ENCODE peak calls at places on chromosomes 3 and 15, in eight cellular contexts. J is fibroblast of mammary gland, L is AG09309, M is stomach, Q is retinal pigment epithelial cell, H is body of pancreas, K is GM12878, B is left ventricle myocardium inferior. A is an unnamed sample.

GRCh38 chr15:87661481-87661880 is 595.1 kb downstream of the NTRK3 start:
- DNase-seq in M (no peak), Q (no peak), J (no peak), H (no peak), B (no peak), L (no peak), K (no peak), A (no peak)

GRCh38 chr3:55675478-55675877 is 188.4 kb upstream of the WNT5A start:
- DNase-seq in B (no peak), L (no peak), Q (no peak), J (no peak), H (no peak), M (no peak), K (peak), A (no peak)

GRCh38 chr15:63407612-63408011 is 26.0 kb upstream of the CA12 start:
- DNase-seq in B (no peak), L (no peak), H (no peak), K (no peak), Q (no peak), J (no peak), M (no peak), A (no peak)

GRCh38 chr15:74610302-74610951 is 5.2 kb upstream of the CLK3 start:
- DNase-seq in L (no peak), B (peak), H (peak), K (no peak), J (no peak), Q (no peak), M (no peak), A (no peak)

GRCh38 chr15:92429378-92430066 is 35.8 kb downstream of the ST8SIA2 start:
- DNase-seq in L (peak), B (no peak), Q (peak), K (no peak), J (peak), M (no peak), H (no peak), A (peak)

GRCh38 chr3:9062570-9062969 is 99.3 kb upstream of the RAD18 start:
- DNase-seq in L (no peak), K (no peak), J (peak), M (no peak), H (no peak), B (no peak), Q (no peak), A (no peak)

GRCh38 chr3:184180165-184180564 is 5.5 kb downstream of the AP2M1 start:
- DNase-seq in L (no peak), H (no peak), B (no peak), J (peak), M (no peak), Q (no peak), K (no peak), A (no peak)

GRCh38 chr3:16390581-16390980 is 122.9 kb downstream of the RFTN1 start:
- DNase-seq in M (no peak), B (no peak), J (peak), H (no peak), L (no peak), K (no peak), Q (no peak), A (no peak)

GRCh38 chr3:62749657-62750056 is 125.6 kb downstream of the CADPS start:
- DNase-seq in B (no peak), M (no peak), Q (no peak), J (no peak), H (no peak), K (no peak), L (no peak), A (no peak)

GRCh38 chr3:14847613-14848541 is 29.1 kb downstream of the FGD5 start:
- DNase-seq in K (no peak), M (peak), B (peak), J (no peak), H (peak), Q (no peak), L (no peak), A (no peak)

GRCh38 chr15:72168131-72168825 is 29.3 kb downstream of the GRAMD2A start:
- DNase-seq in M (peak), J (no peak), L (no peak), Q (peak), B (peak), H (no peak), K (no peak), A (no peak)

GRCh38 chr3:111786922-111787321 is 72.1 kb upstream of the PHLDB2 start:
- DNase-seq in M (no peak), K (no peak), B (no peak), Q (no peak), H (no peak), L (no peak), J (no peak), A (no peak)

GRCh38 chr3:9915252-9916141 is 1.4 kb upstream of the IL17RC start:
- DNase-seq in K (no peak), M (peak), H (peak), B (peak), Q (no peak), J (peak), L (no peak), A (no peak)

GRCh38 chr3:74617786-74618185 is 3.3 kb upstream of the CNTN3 start:
- DNase-seq in H (no peak), K (no peak), Q (no peak), M (no peak), L (no peak), B (no peak), J (no peak), A (no peak)
- TF ChIP-seq CTCF in H (no peak), K (no peak), Q (no peak), M (no peak), L (no peak), B (no peak), J (no peak), A (no peak)

DNA sequence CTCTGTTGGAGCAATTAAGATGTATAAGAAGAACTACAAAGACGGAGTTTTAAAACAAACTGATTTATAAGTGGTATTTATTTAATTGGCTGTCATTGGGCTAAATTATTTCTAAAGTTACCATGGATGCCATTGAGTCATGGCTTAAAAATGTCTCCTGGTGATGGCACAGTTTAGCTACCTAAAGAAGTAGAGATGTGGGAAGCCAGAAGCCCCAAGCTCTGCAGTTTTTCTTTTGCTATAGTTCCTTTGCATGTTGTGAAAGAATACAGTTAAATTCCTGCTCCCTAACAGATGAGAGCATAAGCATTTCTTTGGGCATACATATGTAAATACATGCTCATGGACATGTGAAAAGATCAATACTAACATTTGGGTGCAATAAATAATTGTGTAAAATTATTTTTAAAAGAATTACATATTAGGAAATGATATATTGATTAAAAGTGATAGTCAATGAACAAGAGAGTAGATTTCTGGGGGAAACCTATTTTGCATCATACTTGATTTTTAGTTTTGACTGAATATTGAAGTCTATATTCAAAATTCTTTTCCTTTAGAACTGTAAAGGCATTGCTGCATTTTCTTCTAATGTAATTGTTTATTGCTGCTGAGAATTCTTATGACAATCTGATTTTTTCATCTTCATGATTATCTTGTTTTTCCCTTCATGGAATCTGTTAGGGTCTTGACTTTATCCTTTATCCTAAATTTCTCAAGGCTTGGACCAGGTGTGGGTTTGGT is 2.1 kb downstream of the OPA1 start:
- DNase-seq in M (no peak), J (peak), K (no peak), B (no peak), H (no peak), Q (no peak), L (no peak), A (no peak)
- H3K4me3 ChIP-seq in M (peak), J (no peak), K (peak), B (peak), H (no peak), Q (peak), L (no peak), A (peak)

GRCh38 chr3:58473275-58473674 is 18.6 kb upstream of the KCTD6 start:
- DNase-seq in B (no peak), J (no peak), L (no peak), K (no peak), M (no peak), H (no peak), Q (no peak), A (no peak)

GRCh38 chr3:58471025-58471887 is 20.6 kb upstream of the KCTD6 start:
- DNase-seq in M (no peak), Q (peak), L (peak), J (peak), K (no peak), H (peak), B (no peak), A (peak)

GRCh38 chr3:58474348-58474911 is 17.5 kb upstream of the KCTD6 start:
- DNase-seq in H (peak), B (no peak), Q (no peak), M (no peak), L (no peak), K (no peak), J (no peak), A (no peak)

GRCh38 chr3:58470363-58471024 is 21.4 kb upstream of the KCTD6 start:
- DNase-seq in B (no peak), L (no peak), Q (no peak), M (no peak), J (no peak), K (no peak), H (no peak), A (no peak)

GRCh38 chr3:58474967-58475578 is 16.8 kb upstream of the KCTD6 start:
- DNase-seq in L (no peak), B (no peak), H (no peak), K (no peak), J (no peak), Q (no peak), M (no peak), A (no peak)
- TF ChIP-seq CTCF in L (no peak), B (no peak), H (no peak), K (no peak), J (no peak), Q (no peak), M (no peak), A (no peak)

GRCh38 chr15:34437687-34438086 is at the start of gene GOLGA8A:
- DNase-seq in H (peak), J (peak), Q (peak), M (peak), L (peak), B (peak), K (peak), A (peak)
- H3K4me3 ChIP-seq in H (no peak), J (peak), Q (peak), M (peak), L (peak), B (peak), K (peak), A (peak)

GRCh38 chr3:48899298-48899697 is 616 bp upstream of the SLC25A20 start:
- DNase-seq in J (no peak), L (no peak), H (no peak), Q (no peak), B (no peak), K (no peak), M (no peak), A (no peak)

GRCh38 chr3:48896991-48897390 is 1.7 kb downstream of the SLC25A20 start:
- DNase-seq in H (no peak), J (no peak), L (no peak), Q (no peak), K (no peak), M (no peak), B (no peak), A (no peak)

GRCh38 chr3:48897401-48898376 is 993 bp downstream of the SLC25A20 start:
- DNase-seq in H (peak), Q (no peak), K (no peak), M (no peak), J (no peak), L (no peak), B (no peak), A (no peak)

GRCh38 chr3:48898383-48899234 is at the start of gene SLC25A20:
- DNase-seq in M (peak), L (peak), H (peak), B (peak), J (peak), Q (peak), K (peak), A (peak)
- TF ChIP-seq CTCF in M (no peak), L (no peak), H (peak), B (no peak), J (no peak), Q (no peak), K (no peak), A (no peak)

GRCh38 chr15:81024265-81024875 is 23.6 kb downstream of the TLNRD1 start:
- DNase-seq in Q (no peak), L (no peak), H (no peak), M (no peak), K (no peak), B (no peak), J (no peak), A (no peak)
- H3K4me3 ChIP-seq in Q (no peak), L (no peak), H (no peak), M (no peak), K (peak), B (no peak), J (no peak), A (no peak)

DNA sequence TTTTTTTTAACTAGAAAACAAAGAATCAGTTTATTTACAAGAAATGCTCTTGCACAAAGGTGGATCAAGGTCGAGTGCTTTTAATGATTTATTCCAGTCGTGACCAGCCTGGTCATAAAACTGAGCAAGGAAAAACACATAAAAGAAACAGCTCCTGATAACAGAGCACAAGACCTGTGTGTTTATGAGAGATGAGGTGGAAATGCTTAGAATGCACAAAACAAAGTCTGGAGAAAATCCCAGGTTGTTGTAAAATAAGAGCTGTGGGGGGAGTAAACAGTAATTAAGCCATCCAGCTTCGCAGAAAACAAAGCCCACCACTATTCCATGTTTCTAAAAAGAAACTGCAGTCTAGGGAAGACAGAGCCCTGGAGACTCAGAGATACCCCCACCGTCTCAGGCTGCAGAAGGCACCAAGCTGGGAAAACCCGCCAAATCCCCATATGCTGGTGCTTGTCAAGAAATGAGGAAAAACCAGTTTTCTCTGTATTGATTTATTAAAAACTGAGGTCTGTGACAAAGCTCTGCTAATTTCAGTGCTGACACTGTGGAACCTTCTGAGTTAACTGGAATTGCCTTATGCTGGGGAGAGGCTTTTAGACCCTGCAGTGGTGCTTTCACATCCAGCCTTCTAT is 139.3 kb downstream of the ADAMTS17 start:
- DNase-seq in M (no peak), K (no peak), Q (no peak), B (no peak), H (peak), L (no peak), J (no peak), A (no peak)
- TF ChIP-seq CTCF in M (no peak), K (no peak), Q (no peak), B (no peak), H (no peak), L (no peak), J (no peak), A (no peak)

GRCh38 chr3:11274743-11275142 is 2.5 kb downstream of the ATG7 start:
- DNase-seq in K (no peak), B (no peak), L (no peak), M (no peak), H (no peak), J (peak), Q (no peak), A (no peak)
- H3K4me3 ChIP-seq in K (no peak), B (no peak), L (no peak), M (peak), H (no peak), J (no peak), Q (no peak), A (no peak)

GRCh38 chr15:45338417-45338816 is 39.9 kb downstream of the GATM start:
- DNase-seq in L (no peak), M (no peak), H (no peak), B (no peak), Q (no peak), K (no peak), J (no peak), A (no peak)
- TF ChIP-seq CTCF in L (no peak), M (no peak), H (no peak), B (no peak), Q (no peak), K (no peak), J (no peak), A (no peak)

A was measured in HFF-Myc.